ENCODE peak calls at places on chromosomes 3 and 15, in six cellular contexts. U is stomach, R is adrenal gland, G is GM10248, W is hepatocyte, O is IMR-90. P is an unnamed sample.

GRCh38 chr3:159432721-159433300 is 555.8 kb upstream of the IL12A start:
- DNase-seq in U (no peak), R (no peak), G (no peak), W (no peak), O (peak; percentile 3), P (peak; percentile 11)

GRCh38 chr15:101490408-101490891 is 943 bp upstream of the PCSK6 start:
- DNase-seq in U (peak; percentile 18), R (no peak), G (no peak), W (no peak), O (no peak), P (no peak)

GRCh38 chr3:71104586-71104985 is 478.9 kb downstream of the FOXP1 start:
- DNase-seq in U (no peak), R (no peak), G (no peak), W (no peak), O (no peak), P (no peak)

GRCh38 chr15:88057836-88058235 is 198.7 kb downstream of the NTRK3 start:
- DNase-seq in U (no peak), R (no peak), G (no peak), W (no peak), O (no peak), P (no peak)

GRCh38 chr15:101162701-101163483 is 89.0 kb downstream of the CHSY1 start:
- DNase-seq in U (no peak), R (no peak), G (no peak), W (peak; percentile 43), O (no peak), P (no peak)

GRCh38 chr3:160224256-160224655 is 966 bp upstream of the C3orf80 start:
- DNase-seq in U (no peak), R (no peak), G (no peak), W (no peak), O (no peak), P (no peak)

GRCh38 chr15:79981861-79982455 is 11.0 kb upstream of the BCL2A1 start:
- DNase-seq in U (no peak), R (no peak), G (peak; percentile 51), W (no peak), O (no peak), P (no peak)

GRCh38 chr15:84658788-84659411 is 901 bp upstream of the NMB start:
- DNase-seq in U (no peak), R (no peak), G (no peak), W (no peak), O (no peak), P (no peak)

GRCh38 chr3:84742915-84743314 is 215.9 kb upstream of the CADM2 start:
- DNase-seq in U (no peak), R (no peak), G (no peak), W (no peak), O (no peak), P (no peak)

GRCh38 chr3:179036226-179036625 is 35.4 kb downstream of the ZMAT3 start:
- DNase-seq in U (no peak), R (no peak), G (no peak), W (no peak), O (no peak), P (no peak)

GRCh38 chr3:16512435-16513140 is 911 bp downstream of the RFTN1 start:
- DNase-seq in U (peak; percentile 26), R (peak; percentile 23), G (peak; percentile 41), W (peak; percentile 17), O (no peak), P (no peak)

GRCh38 chr3:129014148-129014547 is 13.0 kb downstream of the EFCC1 start:
- DNase-seq in U (no peak), R (no peak), G (no peak), W (no peak), O (peak; percentile 16), P (no peak)

GRCh38 chr3:102087236-102087635 is 237.9 kb downstream of the NFKBIZ start:
- DNase-seq in U (no peak), R (no peak), G (no peak), W (no peak), O (no peak), P (no peak)
- TF ChIP-seq CTCF in U (no peak), R (no peak), G (no peak), W (no peak), O (no peak), P (no peak)

GRCh38 chr15:63564093-63564492 is 33.1 kb upstream of the FBXL22 start:
- DNase-seq in U (no peak), R (no peak), G (no peak), W (no peak), O (no peak), P (no peak)

GRCh38 chr15:63560741-63561448 is 36.3 kb upstream of the FBXL22 start:
- DNase-seq in U (no peak), R (no peak), G (peak; percentile 49), W (no peak), O (peak; percentile 27), P (peak; percentile 31)

GRCh38 chr15:63565784-63566183 is 31.4 kb upstream of the FBXL22 start:
- DNase-seq in U (no peak), R (no peak), G (no peak), W (no peak), O (no peak), P (no peak)
- TF ChIP-seq CTCF in U (no peak), R (no peak), G (no peak), W (no peak), O (no peak), P (no peak)

GRCh38 chr15:100002787-100003536 is 269.7 kb upstream of the LYSMD4 start:
- DNase-seq in U (no peak), R (no peak), G (no peak), W (no peak), O (no peak), P (no peak)
- TF ChIP-seq CTCF in U (no peak), R (no peak), G (no peak), W (no peak), O (no peak), P (no peak)

DNA sequence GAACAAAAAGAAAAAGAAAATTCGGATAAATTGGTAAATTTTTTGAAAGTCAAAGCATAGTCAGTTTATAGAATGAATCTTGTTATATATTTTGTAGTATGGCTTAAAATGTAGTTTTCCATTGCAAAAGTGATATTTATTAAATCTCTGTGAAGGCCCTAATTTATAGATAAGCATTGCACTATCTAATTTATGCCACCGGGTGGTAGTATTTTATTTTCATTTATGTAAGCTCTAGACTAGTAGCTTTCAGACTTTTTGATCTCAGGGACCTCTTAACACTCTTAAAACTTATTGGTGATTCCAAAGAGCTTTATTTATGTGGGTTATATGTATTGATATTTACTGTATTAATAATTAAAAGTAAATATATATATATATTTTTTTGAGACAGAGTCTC is 133.9 kb upstream of the LRRFIP2 start:
- DNase-seq in U (no peak), R (no peak), G (peak; percentile 20), W (peak; percentile 26), O (peak; percentile 27), P (peak; percentile 42)
- TF ChIP-seq CTCF in U (no peak), R (peak; percentile 32), G (peak; percentile 31), W (peak; percentile 53), O (peak; percentile 51), P (peak; percentile 38)

DNA sequence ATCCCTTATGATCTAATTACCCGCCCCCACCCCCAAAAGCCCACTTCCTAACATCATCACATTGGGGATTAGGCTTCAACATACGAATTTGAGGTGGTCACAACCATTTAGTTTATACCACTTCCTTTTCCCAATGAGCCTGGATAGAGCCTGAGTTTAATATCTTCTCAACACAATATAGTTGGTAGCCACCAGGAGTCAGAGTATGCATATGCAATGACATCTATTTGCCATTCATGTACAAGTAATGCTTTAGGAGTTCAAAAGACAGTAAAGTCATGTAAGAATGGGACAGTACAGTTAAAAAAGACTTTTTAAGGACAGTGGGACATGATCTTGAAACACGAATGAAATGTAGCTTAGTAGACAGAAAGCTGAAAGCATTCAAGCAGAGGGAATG is 172.4 kb downstream of the DCLK3 start:
- DNase-seq in U (no peak), R (no peak), G (no peak), W (no peak), O (peak; percentile 48), P (peak; percentile 35)
- TF ChIP-seq CTCF in U (no peak), R (no peak), G (no peak), W (no peak), O (peak; percentile 50), P (peak; percentile 27)